ENCODE peak calls at places on chromosomes 3 and 15, in nine cellular contexts. H, D, J, K, E, T, S, A and M are unnamed samples.
A peak's percentile ranks its signal among the peaks of the same experiment; 100 is the strongest.

GRCh38 chr3:197337656-197338055 is 39.2 kb upstream of the DLG1 start:
- DNase-seq in T (no peak), S (peak; percentile 78), K (no peak), A (no peak), E (no peak), D (peak; percentile 43), J (no peak), H (no peak), M (peak; percentile 34)

GRCh38 chr15:52349062-52349700 is 53.6 kb upstream of the MYO5C start:
- DNase-seq in J (no peak), D (peak; percentile 27), H (no peak), E (no peak), S (peak; percentile 74), T (peak; percentile 55), A (no peak), K (peak; percentile 61), M (peak; percentile 60)

GRCh38 chr3:156750191-156750873 is 75.8 kb upstream of the LEKR1 start:
- DNase-seq in H (no peak), E (no peak), T (peak; percentile 45), A (no peak), D (peak; percentile 75), S (peak; percentile 38), J (no peak), K (no peak), M (peak; percentile 38)

GRCh38 chr3:195352895-195353488 is 82.0 kb upstream of the XXYLT1 start:
- DNase-seq in T (no peak), J (no peak), K (peak; percentile 92), A (peak; percentile 21), D (peak; percentile 88), S (peak; percentile 85), E (no peak), H (no peak), M (peak; percentile 87)

GRCh38 chr3:42906905-42907183 is 902 bp downstream of the ZNF662 start:
- DNase-seq in H (no peak), K (no peak), T (no peak), A (no peak), S (no peak), D (no peak), J (no peak), E (no peak), M (no peak)

GRCh38 chr3:131518682-131519081 is 15.9 kb upstream of the MRPL3 start:
- DNase-seq in D (no peak), S (no peak), A (no peak), H (no peak), T (no peak), K (no peak), E (no peak), J (no peak), M (no peak)

GRCh38 chr3:29922990-29923746 is 642.3 kb downstream of the RBMS3 start:
- DNase-seq in D (peak; percentile 93), T (no peak), E (peak; percentile 20), K (peak; percentile 93), A (peak; percentile 97), H (no peak), S (peak; percentile 94), J (no peak), M (peak; percentile 94)

GRCh38 chr3:113223831-113224240 is 12.5 kb downstream of the BOC start:
- DNase-seq in A (no peak), D (no peak), E (no peak), H (no peak), T (no peak), K (peak; percentile 23), J (no peak), S (no peak), M (no peak)

GRCh38 chr15:65326844-65327243 is 22.4 kb downstream of the RNU5B-1 start:
- DNase-seq in T (no peak), J (no peak), S (no peak), D (no peak), K (no peak), H (no peak), A (no peak), E (no peak), M (no peak)

GRCh38 chr15:65583701-65584100 is 27.2 kb downstream of the INTS14 start:
- DNase-seq in T (no peak), K (peak; percentile 86), J (no peak), H (no peak), E (no peak), A (peak; percentile 56), S (no peak), D (peak; percentile 86), M (peak; percentile 47)

GRCh38 chr15:70741107-70741511 is 22.2 kb downstream of the UACA start:
- DNase-seq in S (peak; percentile 88), D (peak; percentile 88), A (no peak), H (peak; percentile 69), J (peak; percentile 68), E (peak; percentile 62), T (peak; percentile 70), K (peak; percentile 98), M (peak; percentile 96)

GRCh38 chr3:632571-633170 is 436.1 kb downstream of the CHL1 start:
- DNase-seq in A (peak; percentile 9), H (peak; percentile 50), T (peak; percentile 81), J (no peak), K (peak; percentile 58), E (no peak), S (peak; percentile 80), D (peak; percentile 32), M (peak; percentile 52)

GRCh38 chr3:128355549-128355930 is 111.2 kb downstream of the DNAJB8 start:
- DNase-seq in A (no peak), K (no peak), E (no peak), J (no peak), T (no peak), D (no peak), S (no peak), H (no peak), M (peak; percentile 21)

GRCh38 chr3:174874258-174874657 is 15.1 kb downstream of the NAALADL2 start:
- DNase-seq in E (no peak), J (no peak), H (no peak), S (peak; percentile 24), T (no peak), A (no peak), D (no peak), K (no peak), M (no peak)

DNA sequence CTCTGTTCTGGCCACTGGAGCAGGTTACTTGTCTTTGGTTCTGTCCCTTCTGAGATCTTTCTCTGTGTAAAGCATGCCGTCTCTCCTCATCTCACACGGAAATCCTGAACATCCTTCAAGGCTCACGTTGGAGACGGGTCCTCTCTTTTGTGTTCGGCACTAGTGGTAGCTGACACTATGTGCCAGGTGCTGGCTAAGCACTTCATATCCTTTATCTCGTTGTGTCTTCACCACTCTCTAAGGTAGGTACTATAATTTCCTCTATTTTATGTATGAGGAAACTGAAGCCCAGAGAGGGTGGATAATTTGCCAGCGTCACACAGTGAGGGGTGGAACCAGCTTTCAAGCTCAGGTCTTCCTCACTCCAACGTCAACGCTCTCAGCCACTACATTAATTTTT is 1.2 kb downstream of the IFT122 start:
- DNase-seq in A (no peak), E (no peak), S (no peak), K (peak; percentile 13), T (no peak), J (no peak), D (no peak), H (no peak), M (no peak)
- H3K4me3 ChIP-seq in A (peak overlapping the region; percentile 90), E (peak overlapping the region; percentile 88), S (peak overlapping the region; percentile 92), K (peak overlapping the region; percentile 70), T (peak overlapping the region; percentile 72), J (no peak overlapping the region), D (peak overlapping the region; percentile 98), H (peak overlapping the region; percentile 78), M (peak overlapping the region; percentile 99)

GRCh38 chr15:25058080-25058785 is 103.4 kb downstream of the SNRPN start:
- DNase-seq in H (no peak), A (no peak), D (no peak), E (no peak), S (no peak), T (no peak), K (no peak), J (peak; percentile 3), M (no peak)

GRCh38 chr15:25061808-25062550 is 107.2 kb downstream of the SNRPN start:
- DNase-seq in D (no peak), J (peak; percentile 2), S (no peak), T (no peak), K (no peak), E (no peak), A (no peak), H (no peak), M (no peak)

GRCh38 chr15:25060996-25061620 is 106.3 kb downstream of the SNRPN start:
- DNase-seq in E (no peak), A (no peak), K (no peak), H (no peak), J (peak; percentile 6), D (no peak), T (no peak), S (no peak), M (no peak)

GRCh38 chr15:25060472-25060803 is 105.7 kb downstream of the SNRPN start:
- DNase-seq in E (no peak), T (no peak), K (no peak), A (no peak), D (no peak), H (no peak), J (peak; percentile 4), S (no peak), M (no peak)

GRCh38 chr15:25059698-25060471 is 105.1 kb downstream of the SNRPN start:
- DNase-seq in S (no peak), D (no peak), A (no peak), E (no peak), H (no peak), T (no peak), K (no peak), J (peak; percentile 2), M (no peak)
- H3K4me3 ChIP-seq in S (no peak overlapping the region), D (peak overlapping the region; percentile 63), A (no peak overlapping the region), E (no peak overlapping the region), H (no peak overlapping the region), T (no peak overlapping the region), K (no peak overlapping the region), J (no peak overlapping the region), M (no peak overlapping the region)

DNA sequence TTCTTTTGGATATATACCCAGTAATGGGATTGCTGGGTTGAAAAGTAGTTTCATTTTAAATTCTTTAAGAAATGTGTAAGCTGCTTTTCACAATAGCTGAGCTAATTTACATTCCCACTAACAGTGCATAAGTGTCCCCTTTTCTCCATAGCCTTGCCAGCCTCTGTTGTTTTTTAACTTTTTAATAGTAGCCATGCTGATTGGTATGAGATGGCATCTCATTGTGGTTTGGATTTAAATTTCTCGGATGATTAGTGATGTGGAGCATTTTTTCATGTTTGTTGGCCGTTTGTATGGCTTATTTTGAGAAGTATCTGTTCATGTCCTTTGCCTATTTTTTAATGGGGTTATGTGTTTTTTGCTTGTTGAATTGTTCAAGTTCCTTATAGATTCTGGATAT is 444.3 kb upstream of the ATP11B start:
- DNase-seq in E (no peak), D (no peak), H (no peak), A (no peak), J (no peak), S (no peak), K (no peak), T (no peak), M (no peak)
- H3K4me3 ChIP-seq in E (no peak overlapping the region), D (no peak overlapping the region), H (no peak overlapping the region), A (no peak overlapping the region), J (no peak overlapping the region), S (no peak overlapping the region), K (no peak overlapping the region), T (no peak overlapping the region), M (no peak overlapping the region)

DNA sequence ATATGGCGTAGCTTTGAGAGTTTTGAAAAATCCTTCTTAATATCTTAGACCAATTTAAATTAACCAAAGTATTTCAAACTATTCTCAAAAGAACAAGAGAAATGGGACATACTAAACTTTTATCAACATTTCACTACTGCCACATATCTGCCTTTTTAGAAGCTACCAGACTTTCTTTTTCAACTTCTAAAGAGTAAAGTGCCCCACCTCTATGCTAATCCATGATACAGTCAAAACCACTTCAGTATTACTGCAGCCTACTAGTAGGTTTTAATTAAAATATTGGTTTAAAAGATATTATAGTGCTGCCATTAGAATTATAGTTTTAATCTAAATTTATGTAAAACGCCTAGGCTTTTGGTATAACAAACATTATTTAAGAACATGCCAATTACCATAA is 15.1 kb downstream of the HERC1 start:
- DNase-seq in A (no peak), E (no peak), T (no peak), D (no peak), S (no peak), J (no peak), H (no peak), K (no peak), M (no peak)
- H3K4me3 ChIP-seq in A (no peak overlapping the region), E (no peak overlapping the region), T (no peak overlapping the region), D (no peak overlapping the region), S (no peak overlapping the region), J (no peak overlapping the region), H (no peak overlapping the region), K (no peak overlapping the region), M (no peak overlapping the region)